ENCODE peak calls at places on chromosomes 3 and 15, in four cellular contexts. G, E, K and H are unnamed samples.

GRCh38 chr15:36678308-36678707 is 98.9 kb downstream of the CDIN1 start:
- DNase-seq in G (no peak), E (no peak), K (no peak), H (no peak)

GRCh38 chr3:129409541-129409940 is 18.9 kb downstream of the EFCAB12 start:
- DNase-seq in G (no peak), E (peak), K (no peak), H (no peak)

GRCh38 chr3:25428003-25428861 is at the start of gene RARB:
- DNase-seq in G (peak), E (peak), K (peak), H (no peak)

GRCh38 chr15:83999396-84000120 is 236.0 kb upstream of the GOLGA6L4 start:
- DNase-seq in G (no peak), E (peak), K (no peak), H (no peak)

GRCh38 chr15:29888651-29889050 is 66.4 kb upstream of the TJP1 start:
- DNase-seq in G (peak), E (peak), K (no peak), H (no peak)

GRCh38 chr15:100116416-100117190 is 225.2 kb downstream of the ADAMTS17 start:
- DNase-seq in G (no peak), E (no peak), K (no peak), H (peak)

GRCh38 chr3:71466483-71466882 is 117.0 kb downstream of the FOXP1 start:
- DNase-seq in G (no peak), E (no peak), K (peak), H (no peak)

GRCh38 chr15:100763764-100764750 is 115.6 kb upstream of the ALDH1A3 start:
- DNase-seq in G (no peak), E (no peak), K (no peak), H (peak)

GRCh38 chr3:126402666-126403302 is 8.1 kb downstream of the CFAP100 start:
- DNase-seq in G (no peak), E (no peak), K (no peak), H (peak)

GRCh38 chr15:67776600-67776999 is 48.7 kb upstream of the SKOR1 start:
- DNase-seq in G (peak), E (peak), K (no peak), H (no peak)

GRCh38 chr3:177816667-177817208 is 619.5 kb upstream of the TBL1XR1 start:
- DNase-seq in G (peak), E (peak), K (peak), H (no peak)

GRCh38 chr3:131174752-131175151 is 148.1 kb downstream of the NEK11 start:
- DNase-seq in G (peak), E (no peak), K (no peak), H (no peak)

GRCh38 chr3:53324011-53324544 is 23.3 kb downstream of the DCP1A start:
- DNase-seq in G (no peak), E (no peak), K (no peak), H (no peak)

GRCh38 chr15:37220949-37221670 is 120.8 kb upstream of the MEIS2 start:
- DNase-seq in G (no peak), E (no peak), K (no peak), H (no peak)

GRCh38 chr3:190044142-190044541 is 76.6 kb downstream of the P3H2 start:
- DNase-seq in G (peak), E (peak), K (no peak), H (no peak)